ENCODE peak calls at places on chromosomes 1 and 21, in six cellular contexts. G is IMR-90, C is fibroblast of lung, N is BJ, S is fibroblast of pulmonary artery, P is WTC11. L is an unnamed sample.

GRCh38 chr1:205287076-205287475 is 34.5 kb downstream of the NUAK2 start:
- DNase-seq in P (no peak), G (no peak), S (no peak), N (no peak), C (peak), L (no peak)

GRCh38 chr1:35573198-35573775 is at the start of gene TFAP2E:
- DNase-seq in S (peak), N (no peak), G (no peak), P (peak), C (no peak), L (no peak)

GRCh38 chr1:167223144-167224103 is 2.7 kb downstream of the POU2F1 start:
- DNase-seq in S (no peak), G (peak), C (peak), N (no peak), P (no peak), L (no peak)

GRCh38 chr1:234610061-234610581 is at the start of gene IRF2BP2:
- DNase-seq in C (peak), S (peak), N (no peak), P (peak), G (peak), L (peak)

GRCh38 chr1:41791667-41792484 is 126.8 kb downstream of the HIVEP3 start:
- DNase-seq in S (no peak), P (no peak), C (no peak), G (no peak), N (no peak), L (no peak)

GRCh38 chr1:8116892-8117262 is 90.8 kb upstream of the ERRFI1 start:
- DNase-seq in C (peak), P (no peak), N (peak), S (peak), G (peak), L (no peak)

GRCh38 chr1:235763962-235764361 is 102.7 kb downstream of the LYST start:
- DNase-seq in S (no peak), P (no peak), C (no peak), G (peak), N (no peak), L (peak)

GRCh38 chr1:211738709-211739301 is 63.4 kb upstream of the NEK2 start:
- DNase-seq in N (no peak), C (peak), P (no peak), S (no peak), G (peak), L (peak)

GRCh38 chr1:22750671-22751016 is 40.0 kb downstream of the EPHB2 start:
- DNase-seq in N (no peak), G (no peak), P (no peak), C (no peak), S (no peak), L (no peak)

GRCh38 chr1:61585714-61586113 is 139.2 kb downstream of the TM2D1 start:
- DNase-seq in S (no peak), C (no peak), G (no peak), N (no peak), P (no peak), L (no peak)

GRCh38 chr1:214004795-214005194 is 17.0 kb downstream of the PROX1 start:
- DNase-seq in P (no peak), G (no peak), N (no peak), C (no peak), S (no peak), L (no peak)

GRCh38 chr1:229217716-229218115 is 53.2 kb upstream of the RAB4A start:
- DNase-seq in N (no peak), G (no peak), C (no peak), S (no peak), P (no peak), L (no peak)

GRCh38 chr1:6072774-6073479 is 27.2 kb downstream of the KCNAB2 start:
- DNase-seq in G (no peak), N (no peak), C (no peak), P (no peak), S (no peak), L (no peak)

GRCh38 chr1:184649500-184649899 is 105.2 kb downstream of the EDEM3 start:
- DNase-seq in P (no peak), G (peak), N (peak), S (peak), C (peak), L (peak)

GRCh38 chr1:91608876-91609275 is 108.2 kb downstream of the CDC7 start:
- DNase-seq in P (no peak), C (peak), G (peak), S (peak), N (no peak), L (no peak)

GRCh38 chr1:203271962-203272632 is 33.2 kb upstream of the BTG2 start:
- DNase-seq in G (no peak), S (no peak), C (no peak), N (no peak), P (no peak), L (no peak)

GRCh38 chr1:57163789-57164188 is 198.0 kb upstream of the C8B start:
- DNase-seq in P (no peak), G (no peak), S (no peak), N (no peak), C (no peak), L (no peak)

GRCh38 chr21:34732388-34732821 is 63.6 kb downstream of the CLIC6 start:
- DNase-seq in S (no peak), G (no peak), N (no peak), C (peak), P (no peak), L (no peak)

GRCh38 chr1:185971688-185972087 is 237.5 kb downstream of the HMCN1 start:
- DNase-seq in G (peak), S (peak), N (peak), P (no peak), C (peak), L (no peak)

GRCh38 chr1:227058321-227058751 is 118.2 kb downstream of the COQ8A start:
- DNase-seq in N (no peak), S (peak), P (no peak), G (peak), C (peak), L (no peak)

GRCh38 chr1:68112835-68113243 is 62.4 kb upstream of the DIRAS3 start:
- DNase-seq in G (peak), N (peak), C (peak), S (peak), P (no peak), L (no peak)

GRCh38 chr1:219990782-219991510 is 55.4 kb downstream of the EPRS1 start:
- DNase-seq in G (peak), N (no peak), C (peak), S (peak), P (no peak), L (no peak)
- TF ChIP-seq CTCF in G (peak), N (peak), C (peak), S (peak), P (peak), L (peak)

DNA sequence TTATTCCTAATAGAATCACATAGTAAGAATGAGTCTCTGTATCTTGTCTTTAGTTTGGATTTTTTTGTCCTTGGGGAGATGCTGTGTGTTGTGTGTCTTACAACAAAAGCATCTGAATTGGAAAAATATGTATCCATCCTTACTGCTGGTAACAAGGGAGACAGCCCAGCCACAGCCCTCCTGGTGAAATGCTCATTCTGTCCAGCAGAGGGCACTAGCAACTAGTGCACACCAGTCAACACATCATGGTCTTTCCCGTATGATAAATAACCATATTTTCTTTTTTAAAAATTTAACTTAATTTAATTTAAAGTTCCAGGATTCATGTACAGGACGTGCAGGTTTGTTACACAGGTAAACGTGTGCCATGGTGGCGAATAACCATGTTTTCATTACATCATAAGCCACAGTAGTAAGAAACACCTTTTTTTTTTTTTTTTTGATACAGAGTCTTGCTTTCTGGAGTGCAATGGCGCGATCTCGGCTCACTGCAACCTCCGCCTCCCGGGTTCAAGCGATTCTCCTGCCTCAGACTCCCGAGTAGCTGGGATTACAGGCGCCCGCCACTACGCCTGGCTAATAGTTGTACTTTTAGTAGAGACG is 245.1 kb downstream of the PTBP2 start:
- DNase-seq in C (peak), P (peak), N (no peak), S (peak), G (peak), L (peak)
- TF ChIP-seq CTCF in C (peak), P (peak), N (peak), S (peak), G (peak), L (peak)

GRCh38 chr1:70221241-70222077 is at the start of gene SRSF11:
- DNase-seq in S (peak), N (peak), C (peak), P (peak), G (peak), L (peak)
- TF ChIP-seq CTCF in S (no peak), N (peak), C (no peak), P (no peak), G (no peak), L (no peak)

GRCh38 chr1:89545264-89546038 is 20.8 kb downstream of the LRRC8B start:
- DNase-seq in N (no peak), P (no peak), G (peak), C (peak), S (peak), L (no peak)

GRCh38 chr1:89540406-89540970 is 15.9 kb downstream of the LRRC8B start:
- DNase-seq in C (peak), S (no peak), P (no peak), G (no peak), N (no peak), L (no peak)

GRCh38 chr1:89546082-89546889 is 21.7 kb downstream of the LRRC8B start:
- DNase-seq in G (peak), C (peak), N (no peak), S (peak), P (no peak), L (no peak)

GRCh38 chr1:89539135-89539534 is 14.5 kb downstream of the LRRC8B start:
- DNase-seq in N (no peak), C (no peak), P (no peak), G (no peak), S (no peak), L (no peak)

DNA sequence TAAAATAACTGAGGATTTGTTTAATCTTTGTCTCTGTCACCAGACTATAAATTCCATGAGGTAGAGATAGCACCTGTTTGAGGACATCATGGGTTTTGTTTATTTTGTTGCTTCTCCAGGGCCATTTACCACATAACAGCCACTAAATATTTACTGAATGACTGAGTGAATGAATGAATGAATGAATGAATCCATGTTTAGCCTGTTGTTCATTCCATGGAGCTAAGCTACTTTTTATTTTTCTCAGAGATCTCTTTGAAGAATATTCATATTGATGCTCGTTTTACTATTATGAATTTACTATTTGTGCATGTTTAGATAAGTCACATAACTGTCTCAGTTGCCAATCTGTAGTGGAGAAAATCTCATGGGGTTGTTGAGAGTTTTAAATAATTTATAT is 17.7 kb downstream of the LRRC8B start:
- DNase-seq in S (no peak), C (no peak), P (no peak), G (no peak), N (no peak), L (no peak)
- TF ChIP-seq CTCF in S (no peak), C (no peak), P (no peak), G (no peak), N (no peak), L (no peak)

GRCh38 chr1:40665335-40666171 is at the start of gene RIMS3:
- DNase-seq in P (peak), G (peak), C (peak), N (no peak), S (peak), L (peak)
- TF ChIP-seq CTCF in P (no peak), G (no peak), C (no peak), N (peak), S (no peak), L (peak)

DNA sequence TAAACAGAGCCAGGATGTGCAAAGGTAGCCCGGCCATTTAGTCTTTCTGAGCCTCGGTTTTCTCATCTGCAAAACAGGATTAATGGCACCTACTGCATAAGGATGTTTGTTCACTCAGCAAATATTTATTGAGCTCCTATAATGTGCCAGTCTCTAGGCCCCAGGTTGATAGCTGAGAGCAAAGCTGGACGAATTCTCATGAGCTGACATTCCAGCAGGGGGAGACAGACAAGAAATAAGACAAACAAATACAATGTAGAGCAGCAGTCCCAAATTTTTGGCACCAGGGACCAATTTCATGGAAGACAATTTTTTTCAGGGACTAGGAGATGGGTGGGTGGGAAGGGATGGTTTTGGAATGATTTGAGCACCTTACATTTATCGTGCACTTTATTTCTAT is 74.3 kb upstream of the PAX7 start:
- DNase-seq in P (no peak), S (peak), G (peak), C (peak), N (no peak), L (no peak)
- TF ChIP-seq CTCF in P (no peak), S (peak), G (peak), C (peak), N (peak), L (peak)

DNA sequence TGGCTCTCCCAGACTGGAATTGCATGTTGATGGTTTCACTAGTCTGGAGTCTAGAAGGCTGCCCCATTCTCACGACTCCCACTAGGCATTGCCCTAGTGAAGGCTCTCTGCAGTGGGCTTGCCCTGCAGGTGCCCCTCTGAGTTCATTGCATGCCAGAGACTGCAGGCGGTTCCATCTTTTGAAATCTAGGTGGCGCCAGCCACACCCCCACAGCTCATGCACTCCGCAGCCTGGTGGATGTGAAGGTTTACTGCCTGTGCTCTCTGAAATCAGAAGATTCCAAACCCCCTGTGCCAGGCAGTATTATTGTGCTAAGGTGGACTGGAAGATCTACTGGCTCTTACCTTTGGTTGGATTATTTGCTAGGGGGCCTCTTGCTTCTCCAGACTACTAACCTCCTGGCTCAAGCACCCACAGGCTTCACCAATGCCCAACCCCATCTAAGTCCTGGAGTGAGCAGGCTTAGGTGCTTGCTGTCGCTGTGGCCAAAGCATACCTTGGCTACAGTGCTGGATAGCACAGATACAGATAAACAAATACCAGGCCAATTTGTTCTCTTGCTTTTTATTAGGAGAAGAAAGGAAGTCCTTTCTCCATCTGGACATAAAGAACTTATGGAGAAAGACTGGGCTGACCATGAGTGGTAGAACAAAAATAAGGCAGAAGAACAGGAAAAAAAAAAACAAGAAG is 83.5 kb upstream of the SIM2 start:
- DNase-seq in C (no peak), S (no peak), G (no peak), N (no peak), P (peak), L (no peak)
- TF ChIP-seq CTCF in C (no peak), S (no peak), G (peak), N (no peak), P (peak), L (peak)

L was measured in GM06990.